ENCODE peak calls at places on chromosomes 3 and 15, in four cellular contexts. T is AG08396; I is activated CD4-positive, alpha-beta T cell treated with anti-CD3 and anti-CD28 coated beads, Interleukin-2, amount 50 U/mL, for 1 hour; O is activated T-helper 9 cell treated with anti-CD3 and anti-CD28 coated beads, Interleukin-2, amount 50 U/mL, for 16 hours. G is an unnamed sample.
A peak's percentile ranks its signal among the peaks of the same experiment; 100 is the strongest.

GRCh38 chr3:184099806-184100686 is 3.2 kb downstream of the HTR3E start:
- DNase-seq in O (no peak), I (no peak), T (no peak), G (peak; percentile 22)

GRCh38 chr3:31412832-31413231 is 119.9 kb upstream of the STT3B start:
- DNase-seq in T (no peak), I (no peak), O (no peak), G (peak; percentile 46)

GRCh38 chr3:194245975-194246561 is 105.1 kb downstream of the CPN2 start:
- DNase-seq in O (no peak), I (no peak), T (no peak), G (no peak)

GRCh38 chr3:186453531-186453930 is 90.6 kb downstream of the CRYGS start:
- DNase-seq in O (no peak), T (no peak), I (no peak), G (no peak)

GRCh38 chr3:161913786-161914389 is 417.3 kb downstream of the OTOL1 start:
- DNase-seq in O (no peak), T (no peak), I (no peak), G (no peak)

GRCh38 chr15:39207532-39208115 is 373.3 kb upstream of the THBS1 start:
- DNase-seq in O (no peak), I (no peak), T (no peak), G (no peak)

GRCh38 chr15:45855907-45856579 is 221.2 kb downstream of the SQOR start:
- DNase-seq in T (no peak), O (no peak), I (no peak), G (no peak)

GRCh38 chr3:152818027-152818426 is 16.9 kb upstream of the P2RY1 start:
- DNase-seq in T (no peak), I (no peak), O (no peak), G (no peak)